ENCODE peak calls at places on chromosomes 12 and 14, in seven cellular contexts. One of them, this sample, is unnamed.
A peak's percentile ranks its signal among the peaks of the same experiment; 100 is the strongest.

GRCh38 chr12:53048780-53049401 is 974 bp upstream of the TNS2 start:
- DNase-seq in Jurkat, Clone E6-1: no peak
- DNase-seq in upper lobe of right lung: peak; percentile 85
- DNase-seq in spleen: peak; percentile 81
- DNase-seq in BJ: no peak
- DNase-seq in hepatocyte: peak; percentile 75
- DNase-seq in brain microvascular endothelial cell: no peak
- DNase-seq in this sample: peak; percentile 55

GRCh38 chr12:2669560-2669959 is 125.2 kb upstream of the FKBP4 start:
- DNase-seq in BJ: no peak
- DNase-seq in spleen: peak; percentile 52
- DNase-seq in upper lobe of right lung: no peak
- DNase-seq in Jurkat, Clone E6-1: no peak
- DNase-seq in brain microvascular endothelial cell: no peak
- DNase-seq in hepatocyte: no peak
- DNase-seq in this sample: no peak

GRCh38 chr14:54804720-54805060 is 97.9 kb downstream of the GCH1 start:
- DNase-seq in BJ: no peak
- DNase-seq in hepatocyte: no peak
- DNase-seq in brain microvascular endothelial cell: no peak
- DNase-seq in spleen: no peak
- DNase-seq in Jurkat, Clone E6-1: no peak
- DNase-seq in upper lobe of right lung: no peak
- DNase-seq in this sample: no peak

GRCh38 chr12:84161296-84161695 is 751.3 kb downstream of the SLC6A15 start:
- DNase-seq in spleen: no peak
- DNase-seq in brain microvascular endothelial cell: no peak
- DNase-seq in upper lobe of right lung: no peak
- DNase-seq in Jurkat, Clone E6-1: no peak
- DNase-seq in BJ: no peak
- DNase-seq in hepatocyte: no peak
- DNase-seq in this sample: no peak

GRCh38 chr12:93879476-93880376 is 202.6 kb downstream of the CRADD start:
- DNase-seq in spleen: no peak
- DNase-seq in BJ: peak; percentile 80
- DNase-seq in upper lobe of right lung: no peak
- DNase-seq in Jurkat, Clone E6-1: no peak
- DNase-seq in brain microvascular endothelial cell: peak; percentile 70
- DNase-seq in hepatocyte: no peak
- DNase-seq in this sample: no peak

GRCh38 chr12:53969588-53970259 is 3.2 kb upstream of the HOXC11 start:
- DNase-seq in spleen: peak; percentile 48
- DNase-seq in upper lobe of right lung: no peak
- DNase-seq in Jurkat, Clone E6-1: no peak
- DNase-seq in brain microvascular endothelial cell: no peak
- DNase-seq in BJ: no peak
- DNase-seq in hepatocyte: no peak
- DNase-seq in this sample: no peak

GRCh38 chr12:34401659-34402227 is 379.4 kb downstream of the ALG10 start:
- DNase-seq in spleen: peak; percentile 63
- DNase-seq in upper lobe of right lung: peak; percentile 58
- DNase-seq in hepatocyte: peak; percentile 2
- DNase-seq in BJ: no peak
- DNase-seq in Jurkat, Clone E6-1: no peak
- DNase-seq in brain microvascular endothelial cell: no peak
- DNase-seq in this sample: no peak

GRCh38 chr12:55726911-55727310 is 1.9 kb downstream of the CD63 start:
- DNase-seq in Jurkat, Clone E6-1: no peak
- DNase-seq in upper lobe of right lung: no peak
- DNase-seq in brain microvascular endothelial cell: no peak
- DNase-seq in spleen: no peak
- DNase-seq in hepatocyte: no peak
- DNase-seq in BJ: no peak
- DNase-seq in this sample: no peak

GRCh38 chr14:73725116-73726024 is 11.2 kb upstream of the PNMA1 start:
- DNase-seq in Jurkat, Clone E6-1: no peak
- DNase-seq in BJ: no peak
- DNase-seq in upper lobe of right lung: peak; percentile 63
- DNase-seq in spleen: no peak
- DNase-seq in hepatocyte: peak; percentile 25
- DNase-seq in brain microvascular endothelial cell: peak; percentile 56
- DNase-seq in this sample: no peak

GRCh38 chr12:58757422-58757821 is 162.9 kb downstream of the LRIG3 start:
- DNase-seq in Jurkat, Clone E6-1: no peak
- DNase-seq in brain microvascular endothelial cell: peak; percentile 95
- DNase-seq in spleen: no peak
- DNase-seq in BJ: peak; percentile 84
- DNase-seq in upper lobe of right lung: no peak
- DNase-seq in hepatocyte: no peak
- DNase-seq in this sample: no peak

GRCh38 chr14:98444077-98444476 is 827.9 kb downstream of the BCL11B start:
- DNase-seq in upper lobe of right lung: no peak
- DNase-seq in BJ: no peak
- DNase-seq in Jurkat, Clone E6-1: peak; percentile 33
- DNase-seq in spleen: no peak
- DNase-seq in brain microvascular endothelial cell: no peak
- DNase-seq in hepatocyte: no peak
- DNase-seq in this sample: no peak

GRCh38 chr12:51817027-51817953 is 31.2 kb downstream of the FIGNL2 start:
- DNase-seq in hepatocyte: peak; percentile 61
- DNase-seq in brain microvascular endothelial cell: no peak
- DNase-seq in upper lobe of right lung: peak; percentile 15
- DNase-seq in spleen: no peak
- DNase-seq in Jurkat, Clone E6-1: no peak
- DNase-seq in BJ: no peak
- DNase-seq in this sample: no peak

GRCh38 chr14:83714141-83714540 is 1815.8 kb upstream of the FLRT2 start:
- DNase-seq in Jurkat, Clone E6-1: no peak
- DNase-seq in spleen: no peak
- DNase-seq in brain microvascular endothelial cell: no peak
- DNase-seq in hepatocyte: no peak
- DNase-seq in BJ: no peak
- DNase-seq in upper lobe of right lung: no peak
- DNase-seq in this sample: no peak

GRCh38 chr14:75711134-75711795 is 50.2 kb downstream of the TTLL5 start:
- DNase-seq in brain microvascular endothelial cell: peak; percentile 27
- DNase-seq in hepatocyte: peak; percentile 68
- DNase-seq in spleen: no peak
- DNase-seq in upper lobe of right lung: no peak
- DNase-seq in Jurkat, Clone E6-1: peak; percentile 44
- DNase-seq in BJ: peak; percentile 5
- DNase-seq in this sample: peak; percentile 48

GRCh38 chr12:91695964-91696363 is 449.7 kb downstream of the BTG1 start:
- DNase-seq in hepatocyte: no peak
- DNase-seq in upper lobe of right lung: no peak
- DNase-seq in brain microvascular endothelial cell: no peak
- DNase-seq in spleen: no peak
- DNase-seq in Jurkat, Clone E6-1: no peak
- DNase-seq in BJ: no peak
- DNase-seq in this sample: no peak

DNA sequence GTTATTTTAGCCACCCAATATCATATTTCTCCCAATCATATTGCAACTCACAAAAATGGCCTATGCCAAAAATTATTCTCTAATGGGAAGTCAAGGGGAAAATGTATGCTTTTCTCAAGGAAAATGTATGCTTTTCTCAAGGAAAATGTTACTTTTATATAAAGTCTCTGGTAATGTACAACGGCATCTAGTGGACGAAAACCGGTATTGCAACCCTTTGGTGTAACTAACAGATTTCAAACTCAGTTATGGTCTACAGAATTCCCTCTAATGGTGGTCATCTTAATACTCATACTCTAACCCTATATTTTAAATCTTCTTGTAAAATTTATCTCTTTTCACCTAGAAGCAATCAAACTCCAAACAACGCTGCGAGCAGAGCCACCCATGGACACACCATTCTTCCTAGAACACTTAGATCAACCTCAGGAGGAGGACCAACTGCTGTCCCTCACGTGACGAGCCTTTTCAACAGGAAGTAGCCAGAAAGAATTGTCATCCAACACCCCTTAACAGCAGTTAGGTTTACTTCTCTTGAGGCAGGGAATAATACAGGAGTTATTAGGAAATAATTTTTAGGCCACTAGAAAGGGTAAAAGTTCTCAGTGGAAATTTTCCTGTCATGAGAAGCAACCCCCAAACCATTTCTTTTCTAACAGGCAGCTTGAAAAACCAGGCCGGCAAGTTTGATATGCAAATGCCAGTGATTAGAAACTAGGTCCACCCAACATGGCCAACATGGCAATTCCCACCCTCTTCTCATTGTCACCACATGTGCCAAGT is 20.1 kb downstream of the APOBEC1 start:
- DNase-seq in spleen: no peak
- DNase-seq in brain microvascular endothelial cell: peak; percentile 42
- DNase-seq in Jurkat, Clone E6-1: peak; percentile 35
- DNase-seq in hepatocyte: peak; percentile 56
- DNase-seq in upper lobe of right lung: no peak
- DNase-seq in BJ: no peak
- DNase-seq in this sample: no peak
- H3K4me3 ChIP-seq in spleen: no peak overlapping the region
- H3K4me3 ChIP-seq in brain microvascular endothelial cell: no peak overlapping the region
- H3K4me3 ChIP-seq in Jurkat, Clone E6-1: no peak overlapping the region
- H3K4me3 ChIP-seq in hepatocyte: no peak overlapping the region
- H3K4me3 ChIP-seq in upper lobe of right lung: no peak overlapping the region
- H3K4me3 ChIP-seq in BJ: no peak overlapping the region
- H3K4me3 ChIP-seq in this sample: no peak overlapping the region

DNA sequence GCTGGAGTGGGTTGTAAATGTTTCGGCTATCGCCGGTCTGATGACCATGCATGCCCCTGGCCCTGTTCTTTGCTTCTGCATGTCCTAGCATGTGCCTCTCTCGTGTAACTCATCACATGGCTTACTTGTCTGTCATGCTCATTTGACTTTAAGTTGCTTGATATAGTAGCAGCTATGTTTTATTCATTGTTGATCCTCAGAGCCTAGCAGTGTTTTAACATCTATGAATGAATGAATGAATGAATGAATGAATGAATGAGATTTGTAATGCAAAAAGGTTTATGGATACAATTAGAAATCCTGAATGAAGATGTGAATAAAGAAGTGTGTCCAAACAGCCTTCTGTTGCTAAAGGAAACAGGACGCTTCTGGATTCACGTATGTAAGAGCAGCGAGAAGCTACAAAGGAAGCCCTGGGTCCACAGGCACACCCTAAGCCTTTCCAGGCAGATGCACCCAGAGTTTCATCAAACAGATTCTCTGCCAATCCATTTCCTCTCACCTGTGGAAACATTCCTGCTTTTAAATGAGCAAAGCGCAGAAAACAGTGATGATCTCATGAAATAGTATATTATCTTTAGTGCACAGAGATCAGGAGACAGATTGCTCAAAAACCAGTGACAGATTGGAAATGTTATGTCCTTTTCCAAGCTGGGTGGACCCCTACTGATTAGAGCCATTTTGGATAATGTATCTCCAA is 3.4 kb downstream of the GSG1 start:
- DNase-seq in hepatocyte: no peak
- DNase-seq in brain microvascular endothelial cell: no peak
- DNase-seq in spleen: no peak
- DNase-seq in Jurkat, Clone E6-1: no peak
- DNase-seq in BJ: no peak
- DNase-seq in upper lobe of right lung: no peak
- DNase-seq in this sample: no peak
- H3K4me3 ChIP-seq in hepatocyte: no peak overlapping the region
- H3K4me3 ChIP-seq in brain microvascular endothelial cell: no peak overlapping the region
- H3K4me3 ChIP-seq in spleen: peak overlapping the region; percentile 78
- H3K4me3 ChIP-seq in Jurkat, Clone E6-1: no peak overlapping the region
- H3K4me3 ChIP-seq in BJ: no peak overlapping the region
- H3K4me3 ChIP-seq in upper lobe of right lung: no peak overlapping the region
- H3K4me3 ChIP-seq in this sample: no peak overlapping the region

DNA sequence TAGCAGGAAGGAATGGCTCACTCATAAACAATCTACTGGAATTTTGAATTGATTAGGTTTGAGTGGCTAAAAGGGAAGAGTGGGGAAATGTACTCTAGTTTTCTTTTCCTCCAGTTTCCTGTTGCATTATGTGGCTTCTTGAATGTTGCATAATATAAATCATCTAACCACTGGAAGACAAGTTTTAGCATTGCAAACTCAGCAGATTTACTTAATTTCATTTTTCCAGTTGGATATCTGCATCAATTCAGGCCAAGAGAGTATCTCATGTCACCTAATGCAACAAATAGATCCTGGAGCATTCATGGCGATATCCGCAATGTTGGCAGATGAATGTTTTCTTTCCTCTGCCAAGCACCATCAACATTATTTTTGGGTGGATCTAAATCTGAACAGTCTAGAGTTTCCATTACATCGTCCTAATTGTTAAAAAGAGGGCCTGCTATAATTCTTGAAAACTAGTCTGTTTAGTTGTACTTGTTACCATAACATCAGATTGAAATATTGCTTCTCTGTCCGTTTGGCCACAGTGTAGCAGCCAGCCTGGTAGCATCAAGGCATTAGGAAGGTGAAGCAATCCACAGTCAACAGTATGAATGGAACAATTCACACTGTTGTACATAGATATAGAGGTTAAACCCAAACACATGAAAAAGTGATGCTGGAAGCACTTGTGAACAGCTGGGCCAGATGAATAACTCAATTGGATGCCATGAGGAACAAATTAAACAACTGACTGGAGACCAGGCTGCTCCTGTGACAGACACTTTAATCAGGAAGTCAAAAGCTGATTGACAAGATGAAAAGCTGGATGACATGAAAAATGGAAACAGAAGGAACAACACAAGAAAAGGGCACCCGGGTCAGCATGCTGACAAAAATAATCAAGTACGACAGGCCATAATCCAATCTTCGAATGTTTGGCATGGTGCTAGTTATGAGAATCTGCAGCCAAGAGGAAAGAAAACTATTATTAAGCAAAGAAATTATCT is 544.3 kb downstream of the ETNK1 start:
- DNase-seq in spleen: no peak
- DNase-seq in upper lobe of right lung: no peak
- DNase-seq in BJ: no peak
- DNase-seq in brain microvascular endothelial cell: no peak
- DNase-seq in Jurkat, Clone E6-1: no peak
- DNase-seq in hepatocyte: no peak
- DNase-seq in this sample: no peak
- H3K4me3 ChIP-seq in spleen: no peak overlapping the region
- H3K4me3 ChIP-seq in upper lobe of right lung: no peak overlapping the region
- H3K4me3 ChIP-seq in BJ: no peak overlapping the region
- H3K4me3 ChIP-seq in brain microvascular endothelial cell: no peak overlapping the region
- H3K4me3 ChIP-seq in Jurkat, Clone E6-1: no peak overlapping the region
- H3K4me3 ChIP-seq in hepatocyte: no peak overlapping the region
- H3K4me3 ChIP-seq in this sample: no peak overlapping the region

GRCh38 chr12:66744956-66745383 is 66.1 kb upstream of the GRIP1 start:
- DNase-seq in spleen: no peak
- DNase-seq in Jurkat, Clone E6-1: no peak
- DNase-seq in BJ: no peak
- DNase-seq in brain microvascular endothelial cell: no peak
- DNase-seq in upper lobe of right lung: no peak
- DNase-seq in hepatocyte: peak; percentile 9
- DNase-seq in this sample: no peak

GRCh38 chr12:66740257-66740656 is 61.4 kb upstream of the GRIP1 start:
- DNase-seq in spleen: no peak
- DNase-seq in brain microvascular endothelial cell: no peak
- DNase-seq in BJ: no peak
- DNase-seq in upper lobe of right lung: no peak
- DNase-seq in hepatocyte: no peak
- DNase-seq in Jurkat, Clone E6-1: no peak
- DNase-seq in this sample: no peak

GRCh38 chr12:66739266-66739665 is 60.4 kb upstream of the GRIP1 start:
- DNase-seq in spleen: no peak
- DNase-seq in upper lobe of right lung: no peak
- DNase-seq in Jurkat, Clone E6-1: no peak
- DNase-seq in brain microvascular endothelial cell: no peak
- DNase-seq in hepatocyte: no peak
- DNase-seq in BJ: no peak
- DNase-seq in this sample: no peak

GRCh38 chr12:66741919-66742318 is 63.0 kb upstream of the GRIP1 start:
- DNase-seq in brain microvascular endothelial cell: no peak
- DNase-seq in BJ: no peak
- DNase-seq in spleen: no peak
- DNase-seq in Jurkat, Clone E6-1: no peak
- DNase-seq in upper lobe of right lung: no peak
- DNase-seq in hepatocyte: no peak
- DNase-seq in this sample: no peak

GRCh38 chr12:66742508-66743367 is 63.9 kb upstream of the GRIP1 start:
- DNase-seq in BJ: no peak
- DNase-seq in Jurkat, Clone E6-1: no peak
- DNase-seq in spleen: no peak
- DNase-seq in hepatocyte: no peak
- DNase-seq in upper lobe of right lung: no peak
- DNase-seq in brain microvascular endothelial cell: no peak
- DNase-seq in this sample: no peak
- H3K4me3 ChIP-seq in BJ: no peak overlapping the region
- H3K4me3 ChIP-seq in Jurkat, Clone E6-1: no peak overlapping the region
- H3K4me3 ChIP-seq in spleen: no peak overlapping the region
- H3K4me3 ChIP-seq in hepatocyte: no peak overlapping the region
- H3K4me3 ChIP-seq in upper lobe of right lung: no peak overlapping the region
- H3K4me3 ChIP-seq in brain microvascular endothelial cell: no peak overlapping the region
- H3K4me3 ChIP-seq in this sample: no peak overlapping the region